ENCODE peak calls at places on chromosomes 16 and 17, in five cellular contexts. Q is astrocyte of the cerebellum, M is progenitor cell of endocrine pancreas, C is GM06990, V is GM13976. Z is an unnamed sample.

GRCh38 chr17:66629762-66630161 is 205.2 kb upstream of the CACNG5 start:
- DNase-seq in Q (no peak), M (no peak), C (no peak), V (no peak), Z (no peak)

GRCh38 chr17:79866791-79867190 is 27.6 kb upstream of the CBX4 start:
- DNase-seq in Q (no peak), M (no peak), C (peak; percentile 54), V (no peak), Z (no peak)

GRCh38 chr16:67419502-67419901 is 3.2 kb upstream of the ZDHHC1 start:
- DNase-seq in Q (no peak), M (no peak), C (no peak), V (no peak), Z (no peak)

GRCh38 chr16:53912155-53912554 is 208.2 kb downstream of the FTO start:
- DNase-seq in Q (no peak), M (no peak), C (no peak), V (peak; percentile 22), Z (no peak)

GRCh38 chr17:43676471-43676870 is 14.7 kb upstream of the MEOX1 start:
- DNase-seq in Q (no peak), M (no peak), C (no peak), V (no peak), Z (no peak)

GRCh38 chr16:27761816-27762215 is 211.9 kb downstream of the KATNIP start:
- DNase-seq in Q (no peak), M (no peak), C (no peak), V (no peak), Z (no peak)

GRCh38 chr16:89315271-89315670 is 97.8 kb downstream of the ZNF778 start:
- DNase-seq in Q (no peak), M (no peak), C (no peak), V (no peak), Z (no peak)

GRCh38 chr17:16512011-16512410 is 20.0 kb upstream of the LRRC75A start:
- DNase-seq in Q (no peak), M (no peak), C (no peak), V (no peak), Z (no peak)

GRCh38 chr16:79595261-79595660 is 5.3 kb downstream of the MAF start:
- DNase-seq in Q (no peak), M (no peak), C (no peak), V (no peak), Z (no peak)

GRCh38 chr17:73719588-73720071 is 75.4 kb upstream of the SDK2 start:
- DNase-seq in Q (no peak), M (no peak), C (no peak), V (no peak), Z (no peak)

GRCh38 chr17:68455756-68456528 is 1.4 kb downstream of the WIPI1 start:
- DNase-seq in Q (peak; percentile 44), M (no peak), C (no peak), V (no peak), Z (no peak)

GRCh38 chr16:55370762-55371482 is 46.9 kb downstream of the IRX6 start:
- DNase-seq in Q (peak; percentile 23), M (peak; percentile 16), C (peak; percentile 12), V (no peak), Z (peak; percentile 19)

GRCh38 chr16:11556945-11557720 is 29.6 kb downstream of the LITAF start:
- DNase-seq in Q (no peak), M (no peak), C (no peak), V (no peak), Z (no peak)

GRCh38 chr16:8663192-8664089 is 11.0 kb upstream of the ABAT start:
- DNase-seq in Q (no peak), M (no peak), C (no peak), V (no peak), Z (no peak)

GRCh38 chr16:9126609-9127008 is 35.2 kb downstream of the HAPSTR1 start:
- DNase-seq in Q (no peak), M (no peak), C (no peak), V (no peak), Z (no peak)

GRCh38 chr16:83051451-83051850 is 424.7 kb downstream of the CDH13 start:
- DNase-seq in Q (no peak), M (no peak), C (no peak), V (no peak), Z (no peak)

GRCh38 chr17:55198690-55199370 is 65.9 kb upstream of the HLF start:
- DNase-seq in Q (peak; percentile 20), M (no peak), C (no peak), V (no peak), Z (no peak)

GRCh38 chr17:61419496-61420046 is 19.9 kb downstream of the TBX2 start:
- DNase-seq in Q (no peak), M (no peak), C (no peak), V (no peak), Z (no peak)

GRCh38 chr17:69729937-69730336 is 315.4 kb downstream of the MAP2K6 start:
- DNase-seq in Q (peak; percentile 48), M (no peak), C (no peak), V (no peak), Z (no peak)

GRCh38 chr16:62066747-62067146 is 30.5 kb upstream of the CDH8 start:
- DNase-seq in Q (no peak), M (no peak), C (no peak), V (no peak), Z (no peak)

GRCh38 chr17:2483084-2483483 is 28.6 kb downstream of the METTL16 start:
- DNase-seq in Q (no peak), M (no peak), C (no peak), V (no peak), Z (no peak)

GRCh38 chr17:68346448-68346847 is 55.2 kb downstream of the ARSG start:
- DNase-seq in Q (no peak), M (no peak), C (peak; percentile 72), V (peak; percentile 50), Z (no peak)

GRCh38 chr16:21156767-21157467 is 1.6 kb upstream of the LDAF1 start:
- DNase-seq in Q (peak; percentile 55), M (peak; percentile 22), C (no peak), V (peak; percentile 62), Z (peak; percentile 55)

GRCh38 chr16:78596996-78597422 is 497.6 kb downstream of the WWOX start:
- DNase-seq in Q (no peak), M (no peak), C (no peak), V (no peak), Z (no peak)

GRCh38 chr17:43341705-43342600 is 56.8 kb upstream of the ARL4D start:
- DNase-seq in Q (peak; percentile 29), M (no peak), C (no peak), V (no peak), Z (no peak)

GRCh38 chr16:79307214-79307613 is 293.3 kb downstream of the MAF start:
- DNase-seq in Q (no peak), M (no peak), C (no peak), V (no peak), Z (no peak)

GRCh38 chr16:54677551-54677950 is 253.1 kb upstream of the IRX5 start:
- DNase-seq in Q (no peak), M (no peak), C (no peak), V (no peak), Z (no peak)

GRCh38 chr16:35523991-35524390 is 2064.6 kb downstream of the TP53TG3F start:
- DNase-seq in Q (no peak), M (no peak), C (no peak), V (no peak), Z (no peak)

GRCh38 chr16:17160285-17160854 is 310.4 kb downstream of the XYLT1 start:
- DNase-seq in Q (peak; percentile 15), M (no peak), C (no peak), V (no peak), Z (no peak)

GRCh38 chr16:1028056-1028455 is 44.5 kb upstream of the SSTR5 start:
- DNase-seq in Q (no peak), M (no peak), C (no peak), V (no peak), Z (no peak)

GRCh38 chr17:49554694-49555494 is 20.8 kb upstream of the NXPH3 start:
- DNase-seq in Q (no peak), M (no peak), C (no peak), V (no peak), Z (no peak)
- TF ChIP-seq CTCF in Q (no peak), M (no peak), C (no peak), V (no peak), Z (no peak)

GRCh38 chr17:50558955-50559614 is 1.4 kb upstream of the CACNA1G start:
- DNase-seq in Q (no peak), M (no peak), C (no peak), V (no peak), Z (no peak)

GRCh38 chr17:50557265-50558029 is 3.1 kb upstream of the CACNA1G start:
- DNase-seq in Q (no peak), M (no peak), C (no peak), V (no peak), Z (peak; percentile 90)

GRCh38 chr17:50558091-50558490 is 2.4 kb upstream of the CACNA1G start:
- DNase-seq in Q (no peak), M (no peak), C (no peak), V (no peak), Z (no peak)

GRCh38 chr17:50559674-50560184 is 786 bp upstream of the CACNA1G start:
- DNase-seq in Q (no peak), M (no peak), C (no peak), V (peak; percentile 66), Z (peak; percentile 77)

DNA sequence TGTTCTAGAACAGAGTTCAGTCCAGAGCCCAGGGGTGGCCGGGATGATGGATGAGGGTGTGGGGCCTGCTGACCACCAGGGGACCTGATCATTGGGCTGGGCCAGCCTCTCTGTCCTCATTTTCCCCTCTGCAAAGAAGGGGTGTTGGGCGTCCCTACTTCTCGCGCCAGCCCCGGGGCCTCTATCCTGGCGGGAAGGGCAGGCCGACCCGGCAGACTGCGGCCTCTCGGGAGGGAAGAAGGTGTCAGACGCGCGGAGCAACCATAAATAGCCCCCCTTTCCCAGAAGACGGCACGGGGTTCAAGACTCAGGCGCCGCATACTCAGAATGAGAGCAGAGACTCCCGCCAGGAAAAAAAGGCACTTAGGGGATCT is 1.9 kb upstream of the CACNA1G start:
- DNase-seq in Q (no peak), M (no peak), C (no peak), V (no peak), Z (no peak)
- TF ChIP-seq CTCF in Q (no peak), M (peak; percentile 11), C (no peak), V (no peak), Z (no peak)

GRCh38 chr17:45234641-45235040 is 13.0 kb downstream of the FMNL1 start:
- DNase-seq in Q (no peak), M (no peak), C (no peak), V (peak; percentile 63), Z (no peak)
- TF ChIP-seq CTCF in Q (peak; percentile 65), M (peak; percentile 60), C (peak; percentile 65), V (peak; percentile 42), Z (peak; percentile 50)

DNA sequence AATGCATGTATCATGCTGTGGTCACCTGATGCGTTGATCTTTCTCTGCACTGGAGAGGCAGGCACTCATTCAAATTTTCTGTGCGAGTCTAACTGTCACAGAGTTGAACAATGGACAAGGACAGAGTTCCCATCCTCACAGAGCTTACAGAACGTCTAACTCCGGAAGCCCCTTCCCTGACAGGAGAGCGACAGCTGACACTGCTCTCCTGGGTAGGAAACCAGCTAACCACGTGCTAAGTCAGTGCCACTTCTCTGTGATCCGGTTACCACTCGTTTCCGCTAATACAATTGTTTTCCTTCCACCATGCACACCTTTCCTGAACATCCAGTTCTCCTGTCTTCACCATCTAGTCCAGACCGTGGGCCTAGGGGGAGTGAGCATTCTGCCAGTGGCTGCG is 11.3 kb downstream of the KLHDC4 start:
- DNase-seq in Q (no peak), M (no peak), C (no peak), V (no peak), Z (no peak)
- TF ChIP-seq CTCF in Q (no peak), M (no peak), C (no peak), V (no peak), Z (no peak)